ENCODE peak calls at places on chromosomes 4 and X, in ten cellular contexts. R is activated gamma-delta T cell treated with Interleukin-2 at 50 U/mL for 16 hours; L is stimulated activated CD8-positive, alpha-beta memory T cell treated with anti-CD3 and anti-CD28 coated beads, Interleukin-4, amount 100 ng/mL, for 48 hours; T is stimulated activated CD4-positive, alpha-beta T cell treated with anti-CD3 and anti-CD28 coated beads, Interleukin-15, amount 100 ng/mL, for 48 hours; G is iris pigment epithelial cell; J is GM13976; W is left ventricle myocardium inferior; S is NCI-H1092 treated with DMSO at 0.1 percent for 48 hours; U is AG20443; X is activated T-helper 1 cell treated with anti-CD3 and anti-CD28 coated beads, Interleukin-2, amount 50 U/mL, for 16 hours. Y is an unnamed sample.

GRCh38 chr4:113644398-113644797 is 117.1 kb downstream of the CAMK2D start:
- DNase-seq in R (no peak), L (no peak), T (no peak), G (no peak), J (no peak), W (no peak), S (no peak), U (no peak), X (no peak), Y (no peak)

GRCh38 chr4:40842318-40842717 is 92.6 kb downstream of the NSUN7 start:
- DNase-seq in R (no peak), L (no peak), T (no peak), G (no peak), J (no peak), W (no peak), S (peak), U (no peak), X (no peak), Y (no peak)

GRCh38 chr4:3824521-3825270 is 58.5 kb downstream of the ADRA2C start:
- DNase-seq in R (no peak), L (no peak), T (no peak), G (no peak), J (no peak), W (no peak), S (no peak), U (no peak), X (no peak), Y (no peak)

GRCh38 chr4:26873391-26874026 is 12.9 kb downstream of the STIM2 start:
- DNase-seq in R (peak), L (peak), T (peak), G (no peak), J (peak), W (no peak), S (no peak), U (no peak), X (peak), Y (no peak)

GRCh38 chr4:3807861-3808521 is 41.8 kb downstream of the ADRA2C start:
- DNase-seq in R (no peak), L (no peak), T (no peak), G (no peak), J (no peak), W (no peak), S (no peak), U (no peak), X (no peak), Y (no peak)

GRCh38 chr4:174080361-174080760 is 203.1 kb downstream of the FBXO8 start:
- DNase-seq in R (no peak), L (no peak), T (no peak), G (peak), J (no peak), W (no peak), S (no peak), U (no peak), X (no peak), Y (no peak)

GRCh38 chrX:56026816-56027215 is 205.3 kb upstream of the KLF8 start:
- DNase-seq in R (no peak), L (no peak), T (no peak), G (no peak), J (no peak), W (no peak), S (peak), U (no peak), X (no peak), Y (no peak)

GRCh38 chrX:154413142-154413541 is 1.8 kb downstream of the TAFAZZIN start:
- DNase-seq in R (no peak), L (no peak), T (no peak), G (no peak), J (no peak), W (no peak), S (no peak), U (no peak), X (no peak), Y (no peak)

GRCh38 chr4:156298230-156298629 is 344.6 kb upstream of the CTSO start:
- DNase-seq in R (no peak), L (no peak), T (no peak), G (peak), J (no peak), W (no peak), S (peak), U (peak), X (no peak), Y (peak)

Y was measured in kidney epithelial cell.